ENCODE peak calls at places on chromosome 11, in nine cellular contexts. One of them, this sample, is unnamed.
A peak's percentile ranks its signal among the peaks of the same experiment; 100 is the strongest.

GRCh38 chr11:33542921-33543320 is 157.7 kb downstream of the C11orf91 start:
- DNase-seq in breast epithelium: peak; percentile 22
- DNase-seq in CD8-positive, alpha-beta memory T cell: no peak
- DNase-seq in HepG2: peak; percentile 23
- DNase-seq in ovary: no peak
- DNase-seq in CD4-positive, CD25-positive, alpha-beta regulatory T cell: peak; percentile 2
- DNase-seq in body of pancreas: peak; percentile 76
- DNase-seq in mammary epithelial cell: peak; percentile 47
- DNase-seq in sigmoid colon: no peak
- DNase-seq in this sample: no peak

GRCh38 chr11:66115638-66116410 is 45.8 kb downstream of the PACS1 start:
- DNase-seq in breast epithelium: no peak
- DNase-seq in CD8-positive, alpha-beta memory T cell: peak; percentile 69
- DNase-seq in HepG2: peak; percentile 46
- DNase-seq in ovary: no peak
- DNase-seq in CD4-positive, CD25-positive, alpha-beta regulatory T cell: no peak
- DNase-seq in body of pancreas: no peak
- DNase-seq in mammary epithelial cell: no peak
- DNase-seq in sigmoid colon: no peak
- DNase-seq in this sample: no peak

GRCh38 chr11:46554205-46555162 is 39.3 kb downstream of the AMBRA1 start:
- DNase-seq in breast epithelium: no peak
- DNase-seq in CD8-positive, alpha-beta memory T cell: no peak
- DNase-seq in HepG2: peak; percentile 99
- DNase-seq in ovary: no peak
- DNase-seq in CD4-positive, CD25-positive, alpha-beta regulatory T cell: no peak
- DNase-seq in body of pancreas: no peak
- DNase-seq in mammary epithelial cell: peak; percentile 84
- DNase-seq in sigmoid colon: no peak
- DNase-seq in this sample: no peak

GRCh38 chr11:90414221-90414620 is 191.4 kb upstream of the CHORDC1 start:
- DNase-seq in breast epithelium: no peak
- DNase-seq in CD8-positive, alpha-beta memory T cell: no peak
- DNase-seq in HepG2: no peak
- DNase-seq in ovary: no peak
- DNase-seq in CD4-positive, CD25-positive, alpha-beta regulatory T cell: no peak
- DNase-seq in body of pancreas: no peak
- DNase-seq in mammary epithelial cell: no peak
- DNase-seq in sigmoid colon: no peak
- DNase-seq in this sample: no peak

GRCh38 chr11:9265211-9266131 is at the start of gene DENND5A:
- DNase-seq in breast epithelium: peak; percentile 69
- DNase-seq in CD8-positive, alpha-beta memory T cell: peak; percentile 28
- DNase-seq in HepG2: peak; percentile 80
- DNase-seq in ovary: peak; percentile 84
- DNase-seq in CD4-positive, CD25-positive, alpha-beta regulatory T cell: peak; percentile 24
- DNase-seq in body of pancreas: peak; percentile 90
- DNase-seq in mammary epithelial cell: peak; percentile 73
- DNase-seq in sigmoid colon: peak; percentile 94
- DNase-seq in this sample: peak; percentile 67

GRCh38 chr11:25943031-25943430 is 388.9 kb upstream of the ANO3 start:
- DNase-seq in breast epithelium: no peak
- DNase-seq in CD8-positive, alpha-beta memory T cell: no peak
- DNase-seq in HepG2: no peak
- DNase-seq in ovary: no peak
- DNase-seq in CD4-positive, CD25-positive, alpha-beta regulatory T cell: no peak
- DNase-seq in body of pancreas: no peak
- DNase-seq in mammary epithelial cell: no peak
- DNase-seq in sigmoid colon: no peak
- DNase-seq in this sample: no peak

GRCh38 chr11:133639408-133639807 is 107.1 kb upstream of the OPCML start:
- DNase-seq in breast epithelium: no peak
- DNase-seq in CD8-positive, alpha-beta memory T cell: no peak
- DNase-seq in HepG2: no peak
- DNase-seq in ovary: no peak
- DNase-seq in CD4-positive, CD25-positive, alpha-beta regulatory T cell: no peak
- DNase-seq in body of pancreas: no peak
- DNase-seq in mammary epithelial cell: no peak
- DNase-seq in sigmoid colon: no peak
- DNase-seq in this sample: no peak

GRCh38 chr11:66068923-66069714 is 953 bp upstream of the PACS1 start:
- DNase-seq in breast epithelium: peak; percentile 51
- DNase-seq in CD8-positive, alpha-beta memory T cell: no peak
- DNase-seq in HepG2: peak; percentile 12
- DNase-seq in ovary: peak; percentile 47
- DNase-seq in CD4-positive, CD25-positive, alpha-beta regulatory T cell: no peak
- DNase-seq in body of pancreas: peak; percentile 76
- DNase-seq in mammary epithelial cell: peak; percentile 53
- DNase-seq in sigmoid colon: no peak
- DNase-seq in this sample: peak; percentile 68

GRCh38 chr11:63814383-63814736 is 1.1 kb downstream of the SPINDOC start:
- DNase-seq in breast epithelium: no peak
- DNase-seq in CD8-positive, alpha-beta memory T cell: no peak
- DNase-seq in HepG2: no peak
- DNase-seq in ovary: no peak
- DNase-seq in CD4-positive, CD25-positive, alpha-beta regulatory T cell: no peak
- DNase-seq in body of pancreas: no peak
- DNase-seq in mammary epithelial cell: peak; percentile 15
- DNase-seq in sigmoid colon: no peak
- DNase-seq in this sample: no peak

GRCh38 chr11:106397787-106398355 is 320.4 kb downstream of the AASDHPPT start:
- DNase-seq in breast epithelium: no peak
- DNase-seq in CD8-positive, alpha-beta memory T cell: no peak
- DNase-seq in HepG2: no peak
- DNase-seq in ovary: no peak
- DNase-seq in CD4-positive, CD25-positive, alpha-beta regulatory T cell: no peak
- DNase-seq in body of pancreas: no peak
- DNase-seq in mammary epithelial cell: no peak
- DNase-seq in sigmoid colon: no peak
- DNase-seq in this sample: no peak

GRCh38 chr11:61917357-61918109 is at the start of gene RAB3IL1:
- DNase-seq in breast epithelium: no peak
- DNase-seq in CD8-positive, alpha-beta memory T cell: no peak
- DNase-seq in HepG2: no peak
- DNase-seq in ovary: peak; percentile 81
- DNase-seq in CD4-positive, CD25-positive, alpha-beta regulatory T cell: no peak
- DNase-seq in body of pancreas: peak; percentile 66
- DNase-seq in mammary epithelial cell: no peak
- DNase-seq in sigmoid colon: peak; percentile 87
- DNase-seq in this sample: no peak

GRCh38 chr11:91513734-91514133 is 710.9 kb upstream of the FAT3 start:
- DNase-seq in breast epithelium: no peak
- DNase-seq in CD8-positive, alpha-beta memory T cell: no peak
- DNase-seq in HepG2: no peak
- DNase-seq in ovary: no peak
- DNase-seq in CD4-positive, CD25-positive, alpha-beta regulatory T cell: no peak
- DNase-seq in body of pancreas: no peak
- DNase-seq in mammary epithelial cell: no peak
- DNase-seq in sigmoid colon: no peak
- DNase-seq in this sample: no peak

GRCh38 chr11:124896071-124896750 is 1.5 kb downstream of the ROBO4 start:
- DNase-seq in breast epithelium: no peak
- DNase-seq in CD8-positive, alpha-beta memory T cell: no peak
- DNase-seq in HepG2: no peak
- DNase-seq in ovary: no peak
- DNase-seq in CD4-positive, CD25-positive, alpha-beta regulatory T cell: no peak
- DNase-seq in body of pancreas: no peak
- DNase-seq in mammary epithelial cell: no peak
- DNase-seq in sigmoid colon: peak; percentile 59
- DNase-seq in this sample: no peak
- H3K4me3 ChIP-seq in breast epithelium: peak overlapping the region; percentile 54
- H3K4me3 ChIP-seq in CD8-positive, alpha-beta memory T cell: no peak overlapping the region
- H3K4me3 ChIP-seq in HepG2: peak overlapping the region; percentile 34
- H3K4me3 ChIP-seq in ovary: no peak overlapping the region
- H3K4me3 ChIP-seq in CD4-positive, CD25-positive, alpha-beta regulatory T cell: no peak overlapping the region
- H3K4me3 ChIP-seq in body of pancreas: no peak overlapping the region
- H3K4me3 ChIP-seq in mammary epithelial cell: no peak overlapping the region
- H3K4me3 ChIP-seq in sigmoid colon: peak overlapping the region; percentile 26
- H3K4me3 ChIP-seq in this sample: no peak overlapping the region

DNA sequence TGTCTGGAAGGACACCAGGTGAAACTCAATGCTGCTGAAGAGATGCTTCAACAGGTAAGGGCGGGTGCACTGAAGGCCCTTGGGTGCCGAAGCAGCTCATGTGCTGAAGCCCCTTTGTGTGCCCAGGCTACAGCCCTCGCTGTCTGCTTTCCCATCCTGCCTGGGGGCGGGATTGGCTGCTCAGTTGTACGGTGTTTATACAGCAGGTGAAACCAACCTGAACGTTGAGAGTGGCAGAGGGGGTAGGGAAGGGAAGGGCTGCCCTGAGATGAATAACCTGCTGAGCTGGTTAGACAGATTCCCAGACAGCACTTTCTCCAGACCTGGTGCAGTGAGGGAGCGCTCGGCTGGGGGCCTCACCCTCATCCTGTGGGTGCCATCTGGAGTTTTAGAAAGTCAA is 75.7 kb downstream of the CYB5R2 start:
- DNase-seq in breast epithelium: peak; percentile 83
- DNase-seq in CD8-positive, alpha-beta memory T cell: no peak
- DNase-seq in HepG2: no peak
- DNase-seq in ovary: no peak
- DNase-seq in CD4-positive, CD25-positive, alpha-beta regulatory T cell: no peak
- DNase-seq in body of pancreas: peak; percentile 86
- DNase-seq in mammary epithelial cell: peak; percentile 92
- DNase-seq in sigmoid colon: no peak
- DNase-seq in this sample: no peak
- H3K27ac ChIP-seq in breast epithelium: peak overlapping the region; percentile 86
- H3K27ac ChIP-seq in CD8-positive, alpha-beta memory T cell: no peak overlapping the region
- H3K27ac ChIP-seq in HepG2: no peak overlapping the region
- H3K27ac ChIP-seq in ovary: no peak overlapping the region
- H3K27ac ChIP-seq in CD4-positive, CD25-positive, alpha-beta regulatory T cell: no peak overlapping the region
- H3K27ac ChIP-seq in body of pancreas: peak overlapping the region; percentile 84
- H3K27ac ChIP-seq in mammary epithelial cell: peak overlapping the region; percentile 50
- H3K27ac ChIP-seq in sigmoid colon: no peak overlapping the region
- H3K27ac ChIP-seq in this sample: no peak overlapping the region

DNA sequence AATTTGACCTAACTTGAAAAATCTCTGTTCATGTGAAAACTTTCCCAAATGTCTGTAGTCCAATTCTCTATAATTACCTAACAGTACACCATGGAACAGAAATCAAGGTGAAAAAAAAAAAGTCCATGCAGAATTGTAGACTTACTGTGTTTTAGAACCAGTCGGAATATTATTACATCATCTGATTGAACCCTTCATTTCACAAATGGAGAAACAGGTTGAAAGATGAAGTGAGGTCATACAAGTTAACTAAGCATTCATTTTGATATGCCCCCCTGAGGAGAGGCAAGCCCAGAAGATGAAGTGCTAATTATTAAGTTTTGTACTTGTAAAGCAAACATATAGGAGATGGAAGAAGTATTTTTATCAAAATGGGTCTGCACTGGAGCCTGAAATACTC is 179.4 kb downstream of the WNT11 start:
- DNase-seq in breast epithelium: no peak
- DNase-seq in CD8-positive, alpha-beta memory T cell: no peak
- DNase-seq in HepG2: no peak
- DNase-seq in ovary: no peak
- DNase-seq in CD4-positive, CD25-positive, alpha-beta regulatory T cell: no peak
- DNase-seq in body of pancreas: no peak
- DNase-seq in mammary epithelial cell: no peak
- DNase-seq in sigmoid colon: no peak
- DNase-seq in this sample: no peak
- H3K36me3 ChIP-seq in breast epithelium: no peaks in the 10 kb centered on the region
- H3K36me3 ChIP-seq in CD8-positive, alpha-beta memory T cell: no peaks in the 10 kb centered on the region
- H3K36me3 ChIP-seq in HepG2: no peaks in the 10 kb centered on the region
- H3K36me3 ChIP-seq in ovary: no peaks in the 10 kb centered on the region
- H3K36me3 ChIP-seq in CD4-positive, CD25-positive, alpha-beta regulatory T cell: peaks cover 3% of the 10 kb centered on the region
- H3K36me3 ChIP-seq in body of pancreas: no peaks in the 10 kb centered on the region
- H3K36me3 ChIP-seq in mammary epithelial cell: no peaks in the 10 kb centered on the region
- H3K36me3 ChIP-seq in sigmoid colon: no peaks in the 10 kb centered on the region
- H3K36me3 ChIP-seq in this sample: no peaks in the 10 kb centered on the region

GRCh38 chr11:18720086-18720810 is 5.7 kb downstream of the IGSF22 start:
- DNase-seq in breast epithelium: no peak
- DNase-seq in CD8-positive, alpha-beta memory T cell: no peak
- DNase-seq in HepG2: no peak
- DNase-seq in ovary: no peak
- DNase-seq in CD4-positive, CD25-positive, alpha-beta regulatory T cell: no peak
- DNase-seq in body of pancreas: no peak
- DNase-seq in mammary epithelial cell: peak; percentile 27
- DNase-seq in sigmoid colon: no peak
- DNase-seq in this sample: peak; percentile 73

GRCh38 chr11:18722293-18722637 is 3.7 kb downstream of the IGSF22 start:
- DNase-seq in breast epithelium: no peak
- DNase-seq in CD8-positive, alpha-beta memory T cell: no peak
- DNase-seq in HepG2: no peak
- DNase-seq in ovary: no peak
- DNase-seq in CD4-positive, CD25-positive, alpha-beta regulatory T cell: no peak
- DNase-seq in body of pancreas: no peak
- DNase-seq in mammary epithelial cell: no peak
- DNase-seq in sigmoid colon: no peak
- DNase-seq in this sample: no peak

GRCh38 chr11:18720811-18721575 is 5.0 kb downstream of the IGSF22 start:
- DNase-seq in breast epithelium: peak; percentile 76
- DNase-seq in CD8-positive, alpha-beta memory T cell: peak; percentile 76
- DNase-seq in HepG2: no peak
- DNase-seq in ovary: peak; percentile 91
- DNase-seq in CD4-positive, CD25-positive, alpha-beta regulatory T cell: peak; percentile 82
- DNase-seq in body of pancreas: peak; percentile 88
- DNase-seq in mammary epithelial cell: peak; percentile 33
- DNase-seq in sigmoid colon: peak; percentile 91
- DNase-seq in this sample: peak; percentile 85

GRCh38 chr11:18723991-18724390 is 2.0 kb downstream of the IGSF22 start:
- DNase-seq in breast epithelium: no peak
- DNase-seq in CD8-positive, alpha-beta memory T cell: no peak
- DNase-seq in HepG2: no peak
- DNase-seq in ovary: no peak
- DNase-seq in CD4-positive, CD25-positive, alpha-beta regulatory T cell: no peak
- DNase-seq in body of pancreas: peak; percentile 49
- DNase-seq in mammary epithelial cell: no peak
- DNase-seq in sigmoid colon: no peak
- DNase-seq in this sample: no peak

GRCh38 chr11:18721576-18722292 is 4.3 kb downstream of the IGSF22 start:
- DNase-seq in breast epithelium: no peak
- DNase-seq in CD8-positive, alpha-beta memory T cell: peak; percentile 39
- DNase-seq in HepG2: no peak
- DNase-seq in ovary: peak; percentile 67
- DNase-seq in CD4-positive, CD25-positive, alpha-beta regulatory T cell: peak; percentile 26
- DNase-seq in body of pancreas: peak; percentile 62
- DNase-seq in mammary epithelial cell: peak; percentile 14
- DNase-seq in sigmoid colon: no peak
- DNase-seq in this sample: peak; percentile 45
- H3K4me3 ChIP-seq in breast epithelium: peak overlapping the region; percentile 69
- H3K4me3 ChIP-seq in CD8-positive, alpha-beta memory T cell: peak overlapping the region; percentile 78
- H3K4me3 ChIP-seq in HepG2: peak overlapping the region; percentile 63
- H3K4me3 ChIP-seq in ovary: peak overlapping the region; percentile 64
- H3K4me3 ChIP-seq in CD4-positive, CD25-positive, alpha-beta regulatory T cell: peak overlapping the region; percentile 85
- H3K4me3 ChIP-seq in body of pancreas: peak overlapping the region; percentile 38
- H3K4me3 ChIP-seq in mammary epithelial cell: peak overlapping the region; percentile 42
- H3K4me3 ChIP-seq in sigmoid colon: peak overlapping the region; percentile 69
- H3K4me3 ChIP-seq in this sample: peak overlapping the region; percentile 63

GRCh38 chr11:68308068-68308467 is 4.3 kb upstream of the LRP5 start:
- DNase-seq in breast epithelium: no peak
- DNase-seq in CD8-positive, alpha-beta memory T cell: no peak
- DNase-seq in HepG2: no peak
- DNase-seq in ovary: no peak
- DNase-seq in CD4-positive, CD25-positive, alpha-beta regulatory T cell: no peak
- DNase-seq in body of pancreas: no peak
- DNase-seq in mammary epithelial cell: no peak
- DNase-seq in sigmoid colon: no peak
- DNase-seq in this sample: no peak
- H3K27ac ChIP-seq in breast epithelium: peak overlapping the region; percentile 1
- H3K27ac ChIP-seq in CD8-positive, alpha-beta memory T cell: no peak overlapping the region
- H3K27ac ChIP-seq in HepG2: peak overlapping the region; percentile 44
- H3K27ac ChIP-seq in ovary: no peak overlapping the region
- H3K27ac ChIP-seq in CD4-positive, CD25-positive, alpha-beta regulatory T cell: no peak overlapping the region
- H3K27ac ChIP-seq in body of pancreas: no peak overlapping the region
- H3K27ac ChIP-seq in mammary epithelial cell: no peak overlapping the region
- H3K27ac ChIP-seq in sigmoid colon: no peak overlapping the region
- H3K27ac ChIP-seq in this sample: no peak overlapping the region

GRCh38 chr11:1279674-1280055 is 29.8 kb downstream of the TOLLIP start:
- DNase-seq in breast epithelium: no peak
- DNase-seq in CD8-positive, alpha-beta memory T cell: no peak
- DNase-seq in HepG2: no peak
- DNase-seq in ovary: no peak
- DNase-seq in CD4-positive, CD25-positive, alpha-beta regulatory T cell: no peak
- DNase-seq in body of pancreas: no peak
- DNase-seq in mammary epithelial cell: no peak
- DNase-seq in sigmoid colon: no peak
- DNase-seq in this sample: no peak
- H3K36me3 ChIP-seq in breast epithelium: no peaks in the 10 kb centered on the region
- H3K36me3 ChIP-seq in CD8-positive, alpha-beta memory T cell: no peaks in the 10 kb centered on the region
- H3K36me3 ChIP-seq in HepG2: peaks cover 30% of the 10 kb centered on the region
- H3K36me3 ChIP-seq in ovary: no peaks in the 10 kb centered on the region
- H3K36me3 ChIP-seq in CD4-positive, CD25-positive, alpha-beta regulatory T cell: peaks cover 30% of the 10 kb centered on the region
- H3K36me3 ChIP-seq in body of pancreas: peaks cover 12% of the 10 kb centered on the region
- H3K36me3 ChIP-seq in mammary epithelial cell: peaks cover 13% of the 10 kb centered on the region
- H3K36me3 ChIP-seq in sigmoid colon: peaks cover 40% of the 10 kb centered on the region
- H3K36me3 ChIP-seq in this sample: peaks cover 89% of the 10 kb centered on the region